ENCODE peak calls at places on chromosomes 11 and 22, in seven cellular contexts. U, B, L, J, T, F and X are unnamed samples.
A peak's percentile ranks its signal among the peaks of the same experiment; 100 is the strongest.

GRCh38 chr11:45385423-45385822 is 99.3 kb upstream of the SYT13 start:
- DNase-seq in U (no peak), B (no peak), L (no peak), J (no peak), T (no peak), F (no peak), X (no peak)

GRCh38 chr22:47996446-47996857 is 1234.0 kb downstream of the TBC1D22A start:
- DNase-seq in U (no peak), B (no peak), L (no peak), J (no peak), T (peak; percentile 25), F (no peak), X (no peak)

GRCh38 chr11:64864473-64865285 is 13.7 kb downstream of the EHD1 start:
- DNase-seq in U (no peak), B (no peak), L (no peak), J (no peak), T (no peak), F (no peak), X (no peak)

GRCh38 chr11:45424781-45425180 is 138.6 kb upstream of the SYT13 start:
- DNase-seq in U (no peak), B (no peak), L (no peak), J (no peak), T (no peak), F (no peak), X (no peak)

GRCh38 chr11:47998733-47999359 is 18.5 kb downstream of the PTPRJ start:
- DNase-seq in U (peak; percentile 75), B (no peak), L (peak; percentile 84), J (no peak), T (no peak), F (no peak), X (no peak)

GRCh38 chr22:30304495-30305244 is 15.4 kb upstream of the CASTOR1 start:
- DNase-seq in U (no peak), B (no peak), L (no peak), J (no peak), T (no peak), F (no peak), X (no peak)

GRCh38 chr11:74255741-74256369 is 55.6 kb downstream of the P4HA3 start:
- DNase-seq in U (peak; percentile 73), B (peak; percentile 29), L (peak; percentile 42), J (peak; percentile 72), T (no peak), F (peak; percentile 73), X (peak; percentile 71)

GRCh38 chr22:18966748-18967147 is 30.7 kb upstream of the PRODH start:
- DNase-seq in U (no peak), B (no peak), L (no peak), J (no peak), T (no peak), F (no peak), X (no peak)

GRCh38 chr11:15206791-15207190 is 92.1 kb downstream of the INSC start:
- DNase-seq in U (no peak), B (no peak), L (no peak), J (no peak), T (no peak), F (no peak), X (no peak)

GRCh38 chr22:27962268-27963191 is 43.5 kb upstream of the PITPNB start:
- DNase-seq in U (no peak), B (no peak), L (no peak), J (no peak), T (no peak), F (no peak), X (no peak)

GRCh38 chr22:23233746-23234408 is 53.6 kb downstream of the BCR start:
- DNase-seq in U (no peak), B (no peak), L (no peak), J (peak; percentile 56), T (no peak), F (peak; percentile 69), X (no peak)

GRCh38 chr22:32311551-32312071 is 46.1 kb upstream of the RFPL3 start:
- DNase-seq in U (no peak), B (no peak), L (no peak), J (no peak), T (no peak), F (no peak), X (no peak)

GRCh38 chr11:111737877-111738205 is 28.3 kb downstream of the PPP2R1B start:
- DNase-seq in U (no peak), B (no peak), L (no peak), J (no peak), T (no peak), F (no peak), X (no peak)

GRCh38 chr11:119317592-119318239 is 786 bp upstream of the MCAM start:
- DNase-seq in U (no peak), B (no peak), L (no peak), J (no peak), T (no peak), F (peak; percentile 16), X (no peak)

GRCh38 chr11:119315139-119316016 is 1.6 kb downstream of the MCAM start:
- DNase-seq in U (no peak), B (no peak), L (no peak), J (no peak), T (no peak), F (peak; percentile 72), X (peak; percentile 73)

GRCh38 chr11:119316017-119316728 is 757 bp downstream of the MCAM start:
- DNase-seq in U (no peak), B (no peak), L (no peak), J (no peak), T (no peak), F (peak; percentile 92), X (no peak)

GRCh38 chr11:119316729-119317591 is at the start of gene MCAM:
- DNase-seq in U (no peak), B (no peak), L (peak; percentile 41), J (peak; percentile 89), T (no peak), F (peak; percentile 87), X (peak; percentile 66)

DNA sequence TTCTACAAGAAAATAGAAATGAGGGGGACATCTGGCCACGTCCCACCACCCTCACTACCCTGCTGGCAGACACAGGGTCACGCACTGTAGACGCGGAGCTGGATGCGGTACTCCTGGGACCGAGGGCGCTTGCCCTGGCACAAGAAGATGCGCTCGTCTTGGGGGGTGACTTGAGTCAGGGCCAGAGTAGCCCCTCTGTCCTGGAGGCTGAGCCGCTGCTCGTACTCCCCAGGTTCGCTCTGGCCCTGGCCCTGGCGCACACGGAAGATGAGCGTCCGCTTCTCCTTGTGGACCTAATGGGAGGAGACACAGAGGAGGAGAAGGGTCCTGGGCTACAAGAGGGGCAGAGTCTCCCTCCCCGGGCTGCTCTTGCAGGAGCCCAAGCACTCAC is 2.2 kb downstream of the MCAM start:
- DNase-seq in U (no peak), B (no peak), L (no peak), J (no peak), T (no peak), F (peak; percentile 20), X (no peak)
- H3K4me2 ChIP-seq in U (no peak overlapping the region), B (peak overlapping the region; percentile 99), L (no peak overlapping the region), J (no peak overlapping the region), T (no peak overlapping the region), F (no peak overlapping the region), X (peak overlapping the region; percentile 98)

DNA sequence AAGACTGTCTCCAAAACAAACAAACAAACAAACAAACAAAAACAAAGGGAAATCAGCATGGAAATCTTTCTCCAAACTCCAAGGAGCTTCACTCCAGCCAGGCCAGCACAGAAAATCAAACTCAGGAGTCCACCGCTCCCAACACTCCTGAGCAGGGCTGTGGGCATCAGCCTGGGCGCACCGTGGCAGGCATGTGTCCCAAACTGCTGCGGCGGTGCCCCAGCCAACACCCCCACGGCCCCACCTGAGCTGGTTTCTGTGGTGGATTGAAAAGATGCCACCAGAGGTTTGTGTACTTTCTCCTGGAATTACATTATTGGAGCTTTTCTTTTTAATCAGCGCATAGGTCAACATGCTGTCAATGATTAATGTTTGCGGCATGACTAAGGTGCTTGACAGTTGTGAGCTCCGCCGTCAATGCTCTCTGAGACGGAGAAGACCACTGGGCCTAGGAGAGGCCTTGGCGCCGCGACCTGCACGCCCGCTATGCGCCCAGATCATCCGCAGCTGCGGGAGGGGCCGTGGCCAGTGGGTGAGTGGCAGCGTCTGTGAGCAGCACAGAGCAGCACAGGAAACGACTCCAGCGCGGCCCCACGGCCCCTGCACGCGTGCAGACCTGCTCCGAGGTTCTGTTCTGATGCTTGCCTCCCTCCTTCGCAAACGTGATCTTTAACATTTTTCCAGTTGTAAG is 18.1 kb downstream of the DRD4 start:
- DNase-seq in U (peak; percentile 36), B (no peak), L (peak; percentile 90), J (no peak), T (no peak), F (no peak), X (no peak)
- TF ChIP-seq REST in U (no peak), B (no peak), L (no peak), J (no peak), T (no peak), F (no peak), X (no peak)

DNA sequence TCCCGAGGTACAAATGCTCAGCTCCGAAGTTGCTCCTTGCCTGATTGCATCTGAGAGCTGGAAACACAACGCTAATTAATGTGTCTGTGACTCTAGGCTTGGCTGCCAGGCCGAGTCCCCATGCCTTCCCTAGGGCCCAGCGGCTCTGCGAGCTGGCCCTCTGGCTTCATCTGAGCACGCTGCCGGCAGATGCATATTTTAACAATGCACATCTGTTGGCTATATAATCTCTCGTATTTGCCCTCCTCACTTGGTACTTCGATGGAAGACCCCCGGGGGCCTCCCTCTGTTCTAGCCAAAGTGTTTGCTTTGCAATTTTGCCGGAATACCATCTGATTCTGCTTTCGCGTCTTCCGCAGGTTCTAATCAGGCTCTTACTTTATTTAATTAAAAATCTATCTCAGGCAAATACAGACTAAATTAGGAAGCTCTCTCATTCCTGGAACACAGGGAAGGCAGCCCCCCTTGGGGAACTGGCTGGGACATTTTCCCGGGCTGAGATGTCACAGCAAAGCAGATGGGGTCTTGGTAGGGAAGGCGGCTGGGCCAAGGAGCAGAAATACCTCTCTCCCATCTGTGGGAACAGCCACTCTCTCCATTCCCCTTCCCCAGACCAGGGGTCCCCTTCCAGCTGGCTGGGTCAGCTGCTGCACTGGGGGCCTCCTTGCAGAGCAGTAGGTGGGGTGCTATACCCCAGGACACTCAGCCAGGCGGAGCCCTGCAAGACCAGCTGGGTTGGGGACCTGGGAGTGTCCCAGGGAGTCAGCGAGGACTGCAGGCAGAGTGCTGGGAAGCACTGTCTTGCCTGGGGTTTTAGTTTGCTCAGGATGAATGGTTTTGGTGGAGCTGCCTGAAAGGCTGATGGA is 162.9 kb downstream of the ST3GAL4 start:
- DNase-seq in U (no peak), B (no peak), L (no peak), J (no peak), T (no peak), F (peak; percentile 81), X (no peak)
- H3K27ac ChIP-seq in U (no peak overlapping the region), B (no peak overlapping the region), L (no peak overlapping the region), J (no peak overlapping the region), T (no peak overlapping the region), F (peak overlapping the region; percentile 96), X (no peak overlapping the region)

GRCh38 chr11:67154726-67155125 is 35.7 kb downstream of the KDM2A start:
- DNase-seq in U (no peak), B (no peak), L (no peak), J (no peak), T (no peak), F (no peak), X (no peak)

GRCh38 chr11:67158241-67158640 is 39.2 kb downstream of the KDM2A start:
- DNase-seq in U (no peak), B (no peak), L (no peak), J (no peak), T (no peak), F (no peak), X (no peak)

GRCh38 chr11:67160045-67160444 is 41.0 kb downstream of the KDM2A start:
- DNase-seq in U (no peak), B (no peak), L (no peak), J (no peak), T (no peak), F (peak; percentile 65), X (no peak)

GRCh38 chr11:67160872-67161783 is 42.1 kb downstream of the KDM2A start:
- DNase-seq in U (no peak), B (no peak), L (no peak), J (no peak), T (no peak), F (no peak), X (peak; percentile 36)

GRCh38 chr11:67157691-67158090 is 38.6 kb downstream of the KDM2A start:
- DNase-seq in U (no peak), B (no peak), L (no peak), J (no peak), T (no peak), F (no peak), X (no peak)
- H3K4me2 ChIP-seq in U (no peak overlapping the region), B (no peak overlapping the region), L (no peak overlapping the region), J (no peak overlapping the region), T (no peak overlapping the region), F (no peak overlapping the region), X (no peak overlapping the region)